ENCODE peak calls at places on chromosomes 1 and 21, in four cellular contexts. K is CD8-positive, alpha-beta memory T cell; W is suprapubic skin; X is body of pancreas. M is an unnamed sample.

GRCh38 chr1:243454328-243454997 is 198.6 kb downstream of the SDCCAG8 start:
- DNase-seq in K (no peak), X (no peak), W (no peak), M (no peak)

GRCh38 chr1:11970441-11971185 is 9.6 kb upstream of the MFN2 start:
- DNase-seq in X (no peak), W (no peak), K (no peak), M (no peak)

GRCh38 chr1:204350857-204351573 is 8.7 kb downstream of the PLEKHA6 start:
- DNase-seq in W (no peak), K (no peak), X (peak), M (peak)

GRCh38 chr1:41661428-41662060 is 177.1 kb upstream of the EDN2 start:
- DNase-seq in K (no peak), X (no peak), W (no peak), M (peak)

GRCh38 chr1:45050931-45051748 is 39.1 kb downstream of the UROD start:
- DNase-seq in W (no peak), K (no peak), X (no peak), M (no peak)

GRCh38 chr1:34696230-34696629 is 58.6 kb upstream of the GJB5 start:
- DNase-seq in W (no peak), K (no peak), X (no peak), M (peak)

GRCh38 chr21:30072496-30072895 is 94.1 kb downstream of the CLDN17 start:
- DNase-seq in K (no peak), W (no peak), X (peak), M (peak)

GRCh38 chr1:117821782-117822447 is 107.5 kb downstream of the GDAP2 start:
- DNase-seq in K (no peak), X (peak), W (no peak), M (peak)

GRCh38 chr1:244640917-244641316 is 12.0 kb upstream of the DESI2 start:
- DNase-seq in W (no peak), K (no peak), X (no peak), M (no peak)

GRCh38 chr21:32520885-32521735 is 64.2 kb downstream of the TCP10L start:
- DNase-seq in X (peak), W (peak), K (no peak), M (peak)

GRCh38 chr1:162019436-162019835 is 4.2 kb downstream of the OLFML2B start:
- DNase-seq in X (no peak), W (no peak), K (no peak), M (no peak)

GRCh38 chr1:53550201-53550741 is 91.1 kb downstream of the DMRTB1 start:
- DNase-seq in W (peak), X (no peak), K (peak), M (peak)

GRCh38 chr1:869499-870244 is 54.1 kb upstream of the SAMD11 start:
- DNase-seq in K (peak), X (peak), W (no peak), M (peak)

GRCh38 chr1:209106237-209106741 is 477.2 kb upstream of the CAMK1G start:
- DNase-seq in X (no peak), W (no peak), K (no peak), M (peak)

GRCh38 chr1:205368478-205368877 is 11.8 kb upstream of the KLHDC8A start:
- DNase-seq in K (no peak), X (no peak), W (no peak), M (no peak)

GRCh38 chr1:220565670-220566069 is 37.7 kb downstream of the MARK1 start:
- DNase-seq in X (no peak), K (no peak), W (no peak), M (no peak)

GRCh38 chr1:51320967-51321923 is 9.1 kb downstream of the TTC39A start:
- DNase-seq in W (no peak), X (no peak), K (no peak), M (no peak)

GRCh38 chr1:9291914-9292360 is 757 bp upstream of the SPSB1 start:
- DNase-seq in K (no peak), W (no peak), X (peak), M (peak)

DNA sequence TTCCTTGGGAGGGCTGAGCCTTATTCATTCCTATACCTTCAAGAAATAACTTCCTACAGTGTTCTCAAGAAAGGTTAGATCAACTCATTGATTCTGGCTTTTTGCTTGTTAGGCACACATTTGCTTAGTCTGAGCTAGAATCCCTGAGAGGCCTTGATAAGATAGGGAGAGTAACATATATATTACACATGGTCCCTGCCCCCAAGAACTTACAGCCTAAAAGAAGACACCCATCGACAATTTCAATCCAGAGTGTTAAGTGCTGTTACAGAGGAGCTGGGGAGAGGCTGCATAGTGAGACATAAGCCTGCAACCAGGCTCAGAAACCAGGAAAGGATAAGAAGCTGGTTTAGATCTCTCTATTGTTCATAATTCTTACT is 68.7 kb downstream of the PLPP3 start:
- DNase-seq in X (no peak), K (no peak), W (no peak), M (no peak)
- H3K27ac ChIP-seq in X (no peak), K (no peak), W (no peak), M (no peak)

GRCh38 chr1:87246436-87246835 is 82.2 kb upstream of the LMO4 start:
- DNase-seq in X (no peak), K (no peak), W (no peak), M (no peak)

GRCh38 chr1:87242445-87243185 is 86.1 kb upstream of the LMO4 start:
- DNase-seq in K (no peak), X (no peak), W (no peak), M (no peak)

GRCh38 chr1:87239997-87240396 is 88.7 kb upstream of the LMO4 start:
- DNase-seq in W (no peak), X (no peak), K (no peak), M (no peak)

GRCh38 chr1:87240661-87241285 is 87.9 kb upstream of the LMO4 start:
- DNase-seq in X (no peak), W (no peak), K (no peak), M (no peak)

GRCh38 chr1:87243573-87243972 is 85.1 kb upstream of the LMO4 start:
- DNase-seq in W (no peak), K (no peak), X (no peak), M (peak)
- H3K27ac ChIP-seq in W (no peak), K (no peak), X (no peak), M (no peak)

DNA sequence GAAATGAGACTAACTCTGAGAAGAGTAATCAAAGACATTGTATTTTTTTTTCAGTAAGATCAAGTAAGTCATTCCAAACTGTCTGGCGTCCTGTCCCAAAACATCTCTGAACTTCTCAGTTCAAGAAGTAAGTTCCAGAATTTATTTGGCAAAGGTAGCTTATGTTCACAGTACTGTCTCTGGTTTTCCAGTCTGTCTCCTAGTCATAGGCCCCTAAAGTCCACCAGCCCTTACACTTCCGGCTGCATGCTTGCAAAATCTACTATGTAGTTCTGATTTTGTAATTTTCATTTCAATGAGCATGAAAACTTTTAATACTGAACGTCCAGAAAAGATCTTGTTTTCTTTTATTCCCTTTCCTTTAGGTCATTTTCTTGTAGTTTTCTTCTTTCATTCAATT is 61.3 kb upstream of the S1PR1 start:
- DNase-seq in X (no peak), K (no peak), W (no peak), M (peak)
- H3K27ac ChIP-seq in X (no peak), K (no peak), W (no peak), M (peak)

GRCh38 chr21:45051580-45052434 is 22.6 kb upstream of the ADARB1 start:
- DNase-seq in K (no peak), X (no peak), W (no peak), M (no peak)
- H3K27ac ChIP-seq in K (no peak), X (no peak), W (peak), M (peak)

GRCh38 chr1:235649722-235650163 is at the start of gene GNG4:
- DNase-seq in K (no peak), W (no peak), X (no peak), M (no peak)

GRCh38 chr1:235650341-235651169 is 971 bp upstream of the GNG4 start:
- DNase-seq in X (no peak), W (no peak), K (no peak), M (peak)

GRCh38 chr1:235651170-235651806 is 1.7 kb upstream of the GNG4 start:
- DNase-seq in W (no peak), X (no peak), K (no peak), M (no peak)

GRCh38 chr1:235648407-235648907 is 1.1 kb downstream of the GNG4 start:
- DNase-seq in X (peak), K (no peak), W (no peak), M (peak)

DNA sequence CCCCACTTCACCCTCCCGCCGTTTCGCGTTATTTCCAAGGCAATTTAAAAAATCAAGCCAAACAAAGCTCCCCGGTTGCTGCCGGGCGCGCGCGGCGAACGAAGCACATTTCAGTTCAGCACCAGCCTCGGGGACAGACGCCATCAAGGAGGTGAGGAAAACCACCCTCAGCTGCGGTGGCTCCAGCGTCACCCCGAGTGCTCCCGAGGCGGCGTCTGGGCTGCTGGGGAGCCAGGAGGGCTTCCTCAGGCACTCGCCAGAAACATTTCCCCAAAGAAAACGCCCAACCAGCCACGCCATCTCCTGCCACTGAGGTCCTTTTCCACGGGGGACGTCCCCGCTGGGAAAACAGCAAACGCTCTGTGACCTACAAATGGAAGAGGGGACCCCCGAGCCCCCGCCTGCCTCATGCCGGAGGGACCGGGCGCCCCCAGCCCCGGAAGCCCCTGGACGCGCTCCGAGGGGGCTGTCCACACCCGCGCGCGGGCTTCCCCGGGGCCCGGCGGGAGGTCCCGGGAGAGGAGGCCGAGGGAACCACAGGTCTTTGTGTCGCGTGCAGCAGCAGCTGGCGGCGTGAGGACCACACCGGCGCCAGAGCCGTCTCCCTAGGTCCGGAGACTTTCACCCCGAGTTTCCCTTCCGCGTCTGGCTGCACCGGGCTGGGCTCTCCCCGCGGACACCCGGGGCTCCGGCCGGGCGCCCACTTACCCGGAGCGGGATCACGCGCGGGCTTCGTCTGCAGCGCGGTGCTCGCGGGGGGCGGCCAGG is 446 bp downstream of the GNG4 start:
- DNase-seq in K (peak), W (no peak), X (peak), M (peak)
- H3K27ac ChIP-seq in K (no peak), W (no peak), X (no peak), M (no peak)

DNA sequence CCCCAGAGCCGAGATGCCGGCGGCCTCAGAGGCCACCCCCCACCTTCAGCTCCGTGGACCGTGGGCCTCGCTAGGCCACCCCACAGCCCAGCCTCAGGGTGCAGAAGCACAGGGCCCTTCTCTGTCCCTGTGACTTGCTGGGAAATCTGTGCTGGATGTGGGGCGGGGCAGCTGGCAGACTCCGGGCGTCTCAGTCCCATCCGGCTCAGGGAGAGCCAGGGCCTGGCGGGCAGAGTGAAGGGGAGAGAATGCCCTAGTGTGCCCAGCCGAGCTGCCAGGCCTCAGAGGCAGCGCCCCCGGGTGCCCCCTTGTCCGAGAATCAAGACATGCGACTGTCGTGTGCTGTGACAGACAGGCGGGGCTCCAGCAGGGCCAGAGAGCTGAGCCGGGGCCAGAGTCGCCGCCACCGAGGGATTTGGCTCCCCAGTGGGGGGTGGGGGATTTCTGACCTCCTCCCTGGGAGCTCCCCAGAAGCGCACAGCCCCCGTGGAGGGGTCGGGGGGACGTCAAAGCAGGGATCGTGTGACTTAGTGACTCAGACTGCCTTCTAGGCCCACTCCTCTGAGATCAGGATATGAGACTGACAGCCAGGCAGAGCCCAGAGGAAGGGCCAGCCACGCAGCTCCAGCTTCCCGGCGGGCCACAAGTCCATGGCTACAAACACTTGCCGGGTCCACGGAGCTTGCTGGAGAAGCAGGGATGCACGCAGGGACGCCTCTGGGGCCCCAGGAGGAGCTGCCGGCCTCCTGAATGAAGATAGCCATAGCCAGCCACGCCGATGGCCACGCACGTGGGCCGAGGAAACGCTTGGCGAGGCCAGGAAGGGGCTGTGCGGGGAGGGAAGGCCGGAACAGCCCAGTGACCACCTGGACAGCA is 11.9 kb downstream of the COL6A1 start:
- DNase-seq in K (peak), X (peak), W (peak), M (peak)
- H3K27ac ChIP-seq in K (no peak), X (no peak), W (peak), M (no peak)

DNA sequence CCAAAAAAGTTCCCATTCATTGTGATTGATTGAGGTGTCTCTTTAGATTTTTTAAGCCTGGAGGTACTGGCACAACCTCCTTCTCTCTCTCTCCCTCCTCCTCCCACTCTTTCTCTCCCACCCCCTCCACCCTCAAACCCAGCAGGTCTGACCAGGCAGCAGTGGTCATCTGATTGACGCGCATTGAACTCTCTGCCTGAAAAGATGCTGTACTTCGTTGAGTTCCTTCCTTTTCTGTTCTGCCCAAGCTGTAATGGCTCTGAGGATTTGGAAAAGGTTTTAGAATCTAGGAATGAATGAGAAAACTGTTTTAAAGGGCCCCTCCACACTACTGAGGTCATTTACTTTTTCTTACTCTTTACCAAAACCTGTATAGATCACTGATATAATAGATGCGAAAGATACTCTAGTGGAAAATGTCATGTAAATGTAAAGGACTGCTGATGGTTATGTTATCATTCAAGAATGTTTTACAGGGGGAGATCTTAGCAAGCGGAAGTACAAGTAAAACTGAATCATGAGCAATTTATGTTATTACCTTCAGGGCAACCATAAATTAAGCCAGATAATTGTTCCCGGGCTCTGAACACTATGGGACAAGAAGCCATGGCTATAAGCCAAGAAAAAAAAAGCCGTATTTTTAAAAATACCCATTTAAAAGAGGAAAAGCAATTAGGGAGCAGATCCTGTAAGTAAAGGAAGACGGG is 25.2 kb upstream of the DYRK1A start:
- DNase-seq in K (no peak), X (no peak), W (no peak), M (peak)
- H3K27ac ChIP-seq in K (no peak), X (no peak), W (no peak), M (peak)

GRCh38 chr1:43285269-43285986 is at the start of gene C1orf210:
- DNase-seq in K (no peak), W (peak), X (peak), M (no peak)
- H3K27ac ChIP-seq in K (no peak), W (peak), X (peak), M (no peak)

DNA sequence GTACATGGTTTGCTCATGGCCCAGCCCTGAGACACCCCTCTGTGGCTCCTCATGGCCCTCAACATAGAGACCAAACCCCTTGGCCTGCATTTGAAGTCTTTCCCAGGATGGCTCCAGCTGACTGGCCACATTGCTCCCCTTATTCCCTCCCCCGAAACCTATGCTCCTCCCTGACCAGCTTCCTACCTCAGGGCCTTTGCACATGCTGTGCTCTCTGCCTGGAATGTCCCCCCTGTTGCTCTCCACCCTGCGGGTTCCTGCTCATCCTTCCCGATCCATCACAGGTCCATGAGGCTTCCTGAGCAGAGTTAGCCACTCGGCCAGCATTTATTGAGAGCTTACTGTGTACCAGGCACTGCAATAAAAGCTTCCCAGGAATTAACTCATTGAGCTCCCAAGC is 70.9 kb upstream of the SELENON start:
- DNase-seq in X (no peak), K (no peak), W (no peak), M (no peak)
- H3K27ac ChIP-seq in X (no peak), K (no peak), W (no peak), M (no peak)